ENCODE peak calls at places on chromosomes 13 and 19, in six cellular contexts. One of them, this sample, is unnamed.

GRCh38 chr13:44810067-44810840 is 179.0 kb downstream of the NUFIP1 start:
- DNase-seq in right lobe of liver: no peak
- DNase-seq in small intestine: peak; percentile 42
- DNase-seq in adrenal gland: peak; percentile 26
- DNase-seq in MM.1S: no peak
- DNase-seq in aorta: no peak
- DNase-seq in this sample: peak; percentile 30

GRCh38 chr19:39474139-39474620 is 6.5 kb upstream of the TIMM50 start:
- DNase-seq in MM.1S: peak; percentile 18
- DNase-seq in adrenal gland: peak; percentile 59
- DNase-seq in aorta: peak; percentile 88
- DNase-seq in small intestine: peak; percentile 19
- DNase-seq in right lobe of liver: peak; percentile 52
- DNase-seq in this sample: peak; percentile 76

GRCh38 chr19:46350029-46350757 is 3.3 kb downstream of the PPP5C start:
- DNase-seq in right lobe of liver: no peak
- DNase-seq in adrenal gland: no peak
- DNase-seq in aorta: peak; percentile 69
- DNase-seq in MM.1S: no peak
- DNase-seq in small intestine: no peak
- DNase-seq in this sample: no peak

GRCh38 chr19:46904114-46905060 is 43.6 kb downstream of the ARHGAP35 start:
- DNase-seq in aorta: no peak
- DNase-seq in adrenal gland: peak; percentile 38
- DNase-seq in MM.1S: no peak
- DNase-seq in small intestine: no peak
- DNase-seq in right lobe of liver: no peak
- DNase-seq in this sample: peak; percentile 75

GRCh38 chr19:29366757-29367156 is 153.8 kb upstream of the UQCRFS1 start:
- DNase-seq in adrenal gland: no peak
- DNase-seq in MM.1S: no peak
- DNase-seq in right lobe of liver: no peak
- DNase-seq in small intestine: no peak
- DNase-seq in aorta: no peak
- DNase-seq in this sample: no peak

GRCh38 chr13:50366488-50367174 is 351.4 kb downstream of the KCNRG start:
- DNase-seq in aorta: no peak
- DNase-seq in adrenal gland: no peak
- DNase-seq in small intestine: peak; percentile 34
- DNase-seq in MM.1S: no peak
- DNase-seq in right lobe of liver: no peak
- DNase-seq in this sample: no peak

GRCh38 chr19:55000761-55001160 is 34.6 kb downstream of the NLRP2 start:
- DNase-seq in MM.1S: no peak
- DNase-seq in adrenal gland: no peak
- DNase-seq in right lobe of liver: no peak
- DNase-seq in aorta: no peak
- DNase-seq in small intestine: no peak
- DNase-seq in this sample: no peak

GRCh38 chr13:66618702-66619101 is 611.4 kb downstream of the PCDH9 start:
- DNase-seq in MM.1S: peak; percentile 7
- DNase-seq in aorta: no peak
- DNase-seq in right lobe of liver: no peak
- DNase-seq in adrenal gland: no peak
- DNase-seq in small intestine: no peak
- DNase-seq in this sample: peak; percentile 9

GRCh38 chr13:46071590-46072249 is 19.2 kb upstream of the ZC3H13 start:
- DNase-seq in MM.1S: no peak
- DNase-seq in adrenal gland: no peak
- DNase-seq in aorta: no peak
- DNase-seq in small intestine: no peak
- DNase-seq in right lobe of liver: no peak
- DNase-seq in this sample: no peak

GRCh38 chr19:29326351-29326750 is 113.4 kb upstream of the UQCRFS1 start:
- DNase-seq in adrenal gland: no peak
- DNase-seq in aorta: no peak
- DNase-seq in MM.1S: no peak
- DNase-seq in small intestine: no peak
- DNase-seq in right lobe of liver: no peak
- DNase-seq in this sample: no peak

GRCh38 chr13:79090552-79091159 is 315.4 kb downstream of the RBM26 start:
- DNase-seq in aorta: no peak
- DNase-seq in MM.1S: no peak
- DNase-seq in right lobe of liver: no peak
- DNase-seq in small intestine: no peak
- DNase-seq in adrenal gland: no peak
- DNase-seq in this sample: no peak

GRCh38 chr13:40445557-40445990 is 220.9 kb downstream of the FOXO1 start:
- DNase-seq in right lobe of liver: peak; percentile 62
- DNase-seq in aorta: no peak
- DNase-seq in adrenal gland: peak; percentile 27
- DNase-seq in MM.1S: no peak
- DNase-seq in small intestine: no peak
- DNase-seq in this sample: peak; percentile 93

GRCh38 chr19:45423589-45424190 is at the start of gene ERCC1:
- DNase-seq in right lobe of liver: peak; percentile 99
- DNase-seq in aorta: peak; percentile 99
- DNase-seq in small intestine: peak; percentile 99
- DNase-seq in adrenal gland: no peak
- DNase-seq in MM.1S: peak; percentile 98
- DNase-seq in this sample: peak; percentile 98

GRCh38 chr13:33940898-33941297 is 122.9 kb downstream of the RFC3 start:
- DNase-seq in small intestine: no peak
- DNase-seq in MM.1S: no peak
- DNase-seq in right lobe of liver: no peak
- DNase-seq in adrenal gland: no peak
- DNase-seq in aorta: no peak
- DNase-seq in this sample: peak; percentile 19
- H3K9me3 ChIP-seq in small intestine: no peaks in the 10 kb centered on the region
- H3K9me3 ChIP-seq in MM.1S: no peaks in the 10 kb centered on the region
- H3K9me3 ChIP-seq in right lobe of liver: no peaks in the 10 kb centered on the region
- H3K9me3 ChIP-seq in adrenal gland: no peaks in the 10 kb centered on the region
- H3K9me3 ChIP-seq in aorta: no peaks in the 10 kb centered on the region
- H3K9me3 ChIP-seq in this sample: no peaks in the 10 kb centered on the region

GRCh38 chr19:48635966-48636858 is 967 bp downstream of the DBP start:
- DNase-seq in adrenal gland: peak; percentile 80
- DNase-seq in right lobe of liver: peak; percentile 61
- DNase-seq in MM.1S: no peak
- DNase-seq in aorta: no peak
- DNase-seq in small intestine: peak; percentile 48
- DNase-seq in this sample: no peak
- H3K4me1 ChIP-seq in adrenal gland: peaks cover 55% of the 10 kb centered on the region
- H3K4me1 ChIP-seq in right lobe of liver: peaks cover 14% of the 10 kb centered on the region
- H3K4me1 ChIP-seq in MM.1S: peaks cover 32% of the 10 kb centered on the region
- H3K4me1 ChIP-seq in aorta: no peaks in the 10 kb centered on the region
- H3K4me1 ChIP-seq in small intestine: peaks cover 16% of the 10 kb centered on the region
- H3K4me1 ChIP-seq in this sample: peaks cover 26% of the 10 kb centered on the region

DNA sequence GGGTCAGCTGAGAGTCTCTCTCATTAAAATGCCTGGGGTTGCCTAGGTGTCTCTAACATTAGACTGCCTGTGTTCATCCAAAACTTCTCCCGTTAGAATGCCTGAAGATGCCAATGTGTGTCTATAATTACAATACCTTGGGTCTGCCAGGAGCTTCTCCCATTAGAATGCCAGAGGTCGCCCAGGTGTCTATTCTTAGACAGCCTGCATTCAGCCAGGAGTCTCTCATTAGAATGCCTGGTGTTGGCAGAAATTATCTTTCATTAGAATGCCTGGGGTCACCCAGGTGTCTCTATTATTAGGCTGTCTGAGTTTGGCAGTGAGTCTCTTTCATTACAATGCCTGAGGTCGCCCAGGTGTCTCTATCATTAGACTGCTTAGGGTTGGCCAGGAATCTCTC is 1560.2 kb downstream of the UQCRFS1 start:
- DNase-seq in right lobe of liver: no peak
- DNase-seq in MM.1S: no peak
- DNase-seq in aorta: no peak
- DNase-seq in adrenal gland: no peak
- DNase-seq in small intestine: no peak
- DNase-seq in this sample: no peak
- H3K9me3 ChIP-seq in right lobe of liver: no peaks in the 10 kb centered on the region
- H3K9me3 ChIP-seq in MM.1S: no peaks in the 10 kb centered on the region
- H3K9me3 ChIP-seq in aorta: peaks cover 1% of the 10 kb centered on the region
- H3K9me3 ChIP-seq in adrenal gland: no peaks in the 10 kb centered on the region
- H3K9me3 ChIP-seq in small intestine: peaks cover 5% of the 10 kb centered on the region
- H3K9me3 ChIP-seq in this sample: peaks cover 4% of the 10 kb centered on the region

DNA sequence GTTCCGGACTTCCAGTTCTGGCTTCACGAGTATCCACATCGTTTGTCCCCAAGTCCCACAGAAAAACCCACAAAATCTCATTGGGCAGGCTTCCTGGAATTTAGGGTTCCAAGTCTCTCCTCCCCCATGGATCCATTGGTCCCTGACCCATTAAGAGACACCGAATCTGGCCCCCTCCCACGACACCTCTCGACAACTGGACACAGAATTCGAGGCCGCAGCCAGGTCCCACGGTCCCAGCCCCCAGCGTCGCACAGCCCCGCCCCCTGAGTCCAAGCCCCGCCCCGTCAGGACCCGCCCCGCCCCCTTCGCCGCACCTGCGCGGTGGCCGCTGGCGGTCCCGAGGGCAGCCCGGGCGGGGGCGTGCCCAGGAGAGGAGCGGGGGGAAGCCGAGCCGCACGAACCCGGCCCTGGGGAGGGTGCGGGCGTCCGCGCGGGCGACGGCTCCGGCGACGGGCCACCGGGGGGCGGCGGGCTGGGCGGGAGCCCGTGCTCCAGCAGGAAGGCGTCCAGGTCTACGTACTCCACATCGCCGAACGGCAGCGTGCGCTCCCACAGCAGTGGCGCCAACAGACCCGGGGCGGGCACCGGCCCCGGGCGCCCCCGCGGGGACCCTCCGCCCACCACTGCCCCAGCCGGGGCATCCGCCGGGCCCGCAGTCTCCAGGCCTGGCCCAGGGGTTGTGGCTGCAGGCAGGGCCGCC is 1.8 kb downstream of the DBP start:
- DNase-seq in right lobe of liver: peak; percentile 82
- DNase-seq in small intestine: peak; percentile 78
- DNase-seq in MM.1S: peak; percentile 73
- DNase-seq in adrenal gland: peak; percentile 86
- DNase-seq in aorta: peak; percentile 90
- DNase-seq in this sample: peak; percentile 75
- H3K4me1 ChIP-seq in right lobe of liver: peaks cover 14% of the 10 kb centered on the region
- H3K4me1 ChIP-seq in small intestine: peaks cover 21% of the 10 kb centered on the region
- H3K4me1 ChIP-seq in MM.1S: peaks cover 32% of the 10 kb centered on the region
- H3K4me1 ChIP-seq in adrenal gland: peaks cover 63% of the 10 kb centered on the region
- H3K4me1 ChIP-seq in aorta: no peaks in the 10 kb centered on the region
- H3K4me1 ChIP-seq in this sample: peaks cover 26% of the 10 kb centered on the region

DNA sequence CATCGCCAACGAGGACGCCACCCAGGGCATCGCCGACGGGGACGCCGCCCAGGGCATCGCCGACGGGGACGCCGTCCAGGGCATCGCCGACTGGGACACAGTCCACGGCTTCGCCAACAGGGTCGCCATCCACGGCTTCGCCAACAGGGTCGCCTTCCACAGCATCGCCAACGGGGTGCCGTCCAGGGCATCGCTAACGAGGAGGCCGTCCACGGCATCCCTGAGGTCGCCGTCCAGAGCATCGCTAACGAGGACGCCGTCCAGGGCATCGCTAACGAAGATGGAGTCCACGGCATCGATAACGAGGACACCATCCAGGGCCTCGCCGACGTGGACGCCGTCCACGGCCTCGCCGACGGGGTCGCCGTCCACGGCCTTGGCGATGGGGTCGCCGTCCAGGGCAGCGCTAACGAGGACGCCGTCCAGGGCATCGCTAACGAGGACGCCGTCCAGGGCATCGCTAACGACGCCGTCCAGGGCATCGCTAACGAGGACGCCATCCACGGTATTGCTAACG is 947.8 kb downstream of the TUBA3C start:
- DNase-seq in right lobe of liver: no peak
- DNase-seq in adrenal gland: no peak
- DNase-seq in small intestine: no peak
- DNase-seq in aorta: no peak
- DNase-seq in MM.1S: no peak
- DNase-seq in this sample: no peak
- H3K9me3 ChIP-seq in right lobe of liver: no peaks in the 10 kb centered on the region
- H3K9me3 ChIP-seq in adrenal gland: no peaks in the 10 kb centered on the region
- H3K9me3 ChIP-seq in small intestine: peaks cover 6% of the 10 kb centered on the region
- H3K9me3 ChIP-seq in aorta: no peaks in the 10 kb centered on the region
- H3K9me3 ChIP-seq in MM.1S: no peaks in the 10 kb centered on the region
- H3K9me3 ChIP-seq in this sample: no peaks in the 10 kb centered on the region

GRCh38 chr13:72990883-72991282 is 67.9 kb upstream of the KLF5 start:
- DNase-seq in adrenal gland: no peak
- DNase-seq in MM.1S: no peak
- DNase-seq in small intestine: no peak
- DNase-seq in right lobe of liver: no peak
- DNase-seq in aorta: no peak
- DNase-seq in this sample: no peak
- H3K4me1 ChIP-seq in adrenal gland: no peaks in the 10 kb centered on the region
- H3K4me1 ChIP-seq in MM.1S: no peaks in the 10 kb centered on the region
- H3K4me1 ChIP-seq in small intestine: no peaks in the 10 kb centered on the region
- H3K4me1 ChIP-seq in right lobe of liver: no peaks in the 10 kb centered on the region
- H3K4me1 ChIP-seq in aorta: no peaks in the 10 kb centered on the region
- H3K4me1 ChIP-seq in this sample: no peaks in the 10 kb centered on the region

GRCh38 chr19:57034544-57034943 is 85.2 kb upstream of the USP29 start:
- DNase-seq in small intestine: no peak
- DNase-seq in right lobe of liver: no peak
- DNase-seq in adrenal gland: no peak
- DNase-seq in aorta: no peak
- DNase-seq in MM.1S: no peak
- DNase-seq in this sample: no peak
- H3K9me3 ChIP-seq in small intestine: no peaks in the 10 kb centered on the region
- H3K9me3 ChIP-seq in right lobe of liver: no peaks in the 10 kb centered on the region
- H3K9me3 ChIP-seq in adrenal gland: no peaks in the 10 kb centered on the region
- H3K9me3 ChIP-seq in aorta: peaks cover 2% of the 10 kb centered on the region
- H3K9me3 ChIP-seq in MM.1S: no peaks in the 10 kb centered on the region
- H3K9me3 ChIP-seq in this sample: no peaks in the 10 kb centered on the region